ENCODE peak calls at places on chromosomes 3 and 15, in four cellular contexts. One of them, this sample, is unnamed.

GRCh38 chr3:194268659-194269487 is 82.3 kb downstream of the CPN2 start:
- DNase-seq in kidney: no peak
- DNase-seq in HCT116: no peak
- DNase-seq in fibroblast of lung: peak; percentile 5
- DNase-seq in this sample: no peak

GRCh38 chr3:21509706-21510105 is 241.3 kb downstream of the ZNF385D start:
- DNase-seq in kidney: no peak
- DNase-seq in HCT116: no peak
- DNase-seq in fibroblast of lung: peak; percentile 39
- DNase-seq in this sample: no peak

GRCh38 chr3:186642014-186642413 is 1.8 kb downstream of the FETUB start:
- DNase-seq in kidney: no peak
- DNase-seq in fibroblast of lung: no peak
- DNase-seq in HCT116: no peak
- DNase-seq in this sample: no peak

GRCh38 chr15:57198654-57199241 is 177.6 kb upstream of the CGNL1 start:
- DNase-seq in kidney: no peak
- DNase-seq in fibroblast of lung: no peak
- DNase-seq in HCT116: no peak
- DNase-seq in this sample: peak; percentile 62

GRCh38 chr15:27679621-27680521 is 419.2 kb downstream of the OCA2 start:
- DNase-seq in HCT116: no peak
- DNase-seq in kidney: no peak
- DNase-seq in fibroblast of lung: peak; percentile 53
- DNase-seq in this sample: no peak

GRCh38 chr3:173617490-173617889 is 219.9 kb downstream of the NLGN1 start:
- DNase-seq in kidney: peak; percentile 46
- DNase-seq in HCT116: no peak
- DNase-seq in fibroblast of lung: no peak
- DNase-seq in this sample: no peak

GRCh38 chr3:38507120-38507519 is 11.0 kb downstream of the EXOG start:
- DNase-seq in HCT116: no peak
- DNase-seq in kidney: no peak
- DNase-seq in fibroblast of lung: no peak
- DNase-seq in this sample: no peak

GRCh38 chr3:112303811-112304325 is 9.9 kb upstream of the SLC9C1 start:
- DNase-seq in HCT116: no peak
- DNase-seq in fibroblast of lung: peak; percentile 54
- DNase-seq in kidney: no peak
- DNase-seq in this sample: no peak

GRCh38 chr3:168162172-168162571 is 66.4 kb upstream of the GOLIM4 start:
- DNase-seq in kidney: no peak
- DNase-seq in HCT116: no peak
- DNase-seq in fibroblast of lung: peak; percentile 4
- DNase-seq in this sample: no peak

GRCh38 chr3:87873136-87873535 is 185.7 kb downstream of the CGGBP1 start:
- DNase-seq in fibroblast of lung: no peak
- DNase-seq in HCT116: no peak
- DNase-seq in kidney: no peak
- DNase-seq in this sample: no peak

GRCh38 chr3:3799173-3800075 is at the start of gene LRRN1:
- DNase-seq in kidney: peak; percentile 86
- DNase-seq in fibroblast of lung: no peak
- DNase-seq in HCT116: no peak
- DNase-seq in this sample: peak; percentile 77

GRCh38 chr15:36415643-36416042 is 163.8 kb upstream of the CDIN1 start:
- DNase-seq in kidney: no peak
- DNase-seq in fibroblast of lung: peak; percentile 24
- DNase-seq in HCT116: no peak
- DNase-seq in this sample: no peak

GRCh38 chr3:138594150-138594934 is at the start of gene CEP70:
- DNase-seq in HCT116: peak; percentile 90
- DNase-seq in kidney: peak; percentile 98
- DNase-seq in fibroblast of lung: peak; percentile 97
- DNase-seq in this sample: peak; percentile 97

GRCh38 chr3:191438150-191438814 is 22.7 kb upstream of the PYDC2 start:
- DNase-seq in HCT116: no peak
- DNase-seq in kidney: no peak
- DNase-seq in fibroblast of lung: no peak
- DNase-seq in this sample: no peak

GRCh38 chr3:129358177-129359101 is 70.0 kb downstream of the EFCAB12 start:
- DNase-seq in fibroblast of lung: no peak
- DNase-seq in kidney: no peak
- DNase-seq in HCT116: no peak
- DNase-seq in this sample: no peak

GRCh38 chr3:55185380-55185779 is 257.5 kb upstream of the LRTM1 start:
- DNase-seq in HCT116: no peak
- DNase-seq in kidney: no peak
- DNase-seq in fibroblast of lung: peak; percentile 52
- DNase-seq in this sample: no peak

GRCh38 chr3:32820971-32821685 is 3.3 kb downstream of the TRIM71 start:
- DNase-seq in kidney: no peak
- DNase-seq in fibroblast of lung: no peak
- DNase-seq in HCT116: no peak
- DNase-seq in this sample: no peak

GRCh38 chr3:156181509-156181908 is 61.1 kb downstream of the KCNAB1 start:
- DNase-seq in kidney: no peak
- DNase-seq in HCT116: no peak
- DNase-seq in fibroblast of lung: peak; percentile 9
- DNase-seq in this sample: no peak

GRCh38 chr3:35908366-35909232 is 269.3 kb downstream of the ARPP21 start:
- DNase-seq in fibroblast of lung: peak; percentile 75
- DNase-seq in kidney: no peak
- DNase-seq in HCT116: peak; percentile 15
- DNase-seq in this sample: no peak

GRCh38 chr15:78914027-78914764 is 30.6 kb downstream of the CTSH start:
- DNase-seq in kidney: no peak
- DNase-seq in HCT116: no peak
- DNase-seq in fibroblast of lung: peak; percentile 39
- DNase-seq in this sample: peak; percentile 58

GRCh38 chr3:65181397-65181871 is 493.6 kb upstream of the ADAMTS9 start:
- DNase-seq in kidney: no peak
- DNase-seq in HCT116: no peak
- DNase-seq in fibroblast of lung: no peak
- DNase-seq in this sample: no peak

GRCh38 chr3:40602778-40603385 is 78.1 kb downstream of the ZNF621 start:
- DNase-seq in HCT116: no peak
- DNase-seq in fibroblast of lung: no peak
- DNase-seq in kidney: no peak
- DNase-seq in this sample: no peak

GRCh38 chr15:27694506-27695077 is 404.5 kb downstream of the OCA2 start:
- DNase-seq in kidney: no peak
- DNase-seq in HCT116: no peak
- DNase-seq in fibroblast of lung: no peak
- DNase-seq in this sample: no peak

GRCh38 chr3:46913644-46914043 is 36.1 kb downstream of the PTH1R start:
- DNase-seq in HCT116: no peak
- DNase-seq in fibroblast of lung: peak; percentile 47
- DNase-seq in kidney: no peak
- DNase-seq in this sample: peak; percentile 65

GRCh38 chr15:60964527-60964926 is 264.6 kb downstream of the RORA start:
- DNase-seq in fibroblast of lung: no peak
- DNase-seq in kidney: no peak
- DNase-seq in HCT116: no peak
- DNase-seq in this sample: no peak

GRCh38 chr3:14730703-14731102 is 55.8 kb downstream of the C3orf20 start:
- DNase-seq in kidney: no peak
- DNase-seq in fibroblast of lung: no peak
- DNase-seq in HCT116: no peak
- DNase-seq in this sample: no peak

GRCh38 chr15:77821188-77821958 is 188.7 kb upstream of the LINGO1 start:
- DNase-seq in fibroblast of lung: peak; percentile 54
- DNase-seq in kidney: no peak
- DNase-seq in HCT116: peak; percentile 37
- DNase-seq in this sample: peak; percentile 68

GRCh38 chr3:50294492-50295403 is 2.5 kb upstream of the IFRD2 start:
- DNase-seq in HCT116: no peak
- DNase-seq in fibroblast of lung: no peak
- DNase-seq in kidney: no peak
- DNase-seq in this sample: no peak

GRCh38 chr3:133258358-133258757 is 141.5 kb upstream of the BFSP2 start:
- DNase-seq in kidney: no peak
- DNase-seq in fibroblast of lung: no peak
- DNase-seq in HCT116: no peak
- DNase-seq in this sample: no peak

GRCh38 chr3:12287727-12288465 is 974 bp upstream of the PPARG start:
- DNase-seq in kidney: peak; percentile 87
- DNase-seq in HCT116: no peak
- DNase-seq in fibroblast of lung: peak; percentile 47
- DNase-seq in this sample: peak; percentile 85

GRCh38 chr15:34047893-34048775 is 9.1 kb upstream of the AVEN start:
- DNase-seq in HCT116: no peak
- DNase-seq in fibroblast of lung: no peak
- DNase-seq in kidney: no peak
- DNase-seq in this sample: no peak

GRCh38 chr3:113264741-113265140 is 53.4 kb downstream of the BOC start:
- DNase-seq in kidney: peak; percentile 69
- DNase-seq in fibroblast of lung: no peak
- DNase-seq in HCT116: no peak
- DNase-seq in this sample: no peak

GRCh38 chr3:139559541-139559940 is 20.0 kb upstream of the RBP1 start:
- DNase-seq in fibroblast of lung: no peak
- DNase-seq in kidney: no peak
- DNase-seq in HCT116: no peak
- DNase-seq in this sample: no peak

GRCh38 chr15:68204361-68204760 is 771 bp downstream of the CALML4 start:
- DNase-seq in HCT116: no peak
- DNase-seq in fibroblast of lung: no peak
- DNase-seq in kidney: no peak
- DNase-seq in this sample: peak; percentile 30

GRCh38 chr15:68206711-68207151 is 1.6 kb upstream of the CALML4 start:
- DNase-seq in kidney: no peak
- DNase-seq in fibroblast of lung: no peak
- DNase-seq in HCT116: no peak
- DNase-seq in this sample: peak; percentile 42

GRCh38 chr15:68204776-68205557 is at the start of gene CALML4:
- DNase-seq in HCT116: no peak
- DNase-seq in fibroblast of lung: peak; percentile 55
- DNase-seq in kidney: peak; percentile 90
- DNase-seq in this sample: peak; percentile 92

GRCh38 chr15:68205949-68206539 is 912 bp upstream of the CALML4 start:
- DNase-seq in fibroblast of lung: no peak
- DNase-seq in HCT116: no peak
- DNase-seq in kidney: no peak
- DNase-seq in this sample: no peak

DNA sequence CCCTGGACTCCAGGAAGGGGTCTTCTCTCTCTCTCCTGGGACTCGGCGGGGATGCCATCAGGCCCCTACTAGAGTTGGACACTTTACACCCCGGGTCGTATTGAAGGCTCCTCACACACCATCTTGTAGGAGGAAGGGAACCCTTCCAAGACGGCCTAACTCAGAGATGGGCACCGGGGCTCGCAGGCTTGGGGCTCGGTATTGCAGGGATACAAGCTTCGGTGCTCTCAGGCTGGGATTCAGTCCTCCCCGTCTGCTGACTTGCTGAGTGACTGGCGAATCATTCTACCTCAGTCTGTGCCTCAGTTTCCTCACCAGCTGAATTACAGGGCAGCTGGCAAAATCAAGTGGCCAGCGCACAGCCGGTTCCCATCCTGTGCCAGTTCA is 419 bp upstream of the CALML4 start:
- DNase-seq in HCT116: no peak
- DNase-seq in fibroblast of lung: no peak
- DNase-seq in kidney: no peak
- DNase-seq in this sample: no peak
- H3K4me1 ChIP-seq in HCT116: peaks cover 20% of the 10 kb centered on the region
- H3K4me1 ChIP-seq in fibroblast of lung: no peaks in the 10 kb centered on the region
- H3K4me1 ChIP-seq in kidney: peaks cover 17% of the 10 kb centered on the region
- H3K4me1 ChIP-seq in this sample: no peaks in the 10 kb centered on the region

DNA sequence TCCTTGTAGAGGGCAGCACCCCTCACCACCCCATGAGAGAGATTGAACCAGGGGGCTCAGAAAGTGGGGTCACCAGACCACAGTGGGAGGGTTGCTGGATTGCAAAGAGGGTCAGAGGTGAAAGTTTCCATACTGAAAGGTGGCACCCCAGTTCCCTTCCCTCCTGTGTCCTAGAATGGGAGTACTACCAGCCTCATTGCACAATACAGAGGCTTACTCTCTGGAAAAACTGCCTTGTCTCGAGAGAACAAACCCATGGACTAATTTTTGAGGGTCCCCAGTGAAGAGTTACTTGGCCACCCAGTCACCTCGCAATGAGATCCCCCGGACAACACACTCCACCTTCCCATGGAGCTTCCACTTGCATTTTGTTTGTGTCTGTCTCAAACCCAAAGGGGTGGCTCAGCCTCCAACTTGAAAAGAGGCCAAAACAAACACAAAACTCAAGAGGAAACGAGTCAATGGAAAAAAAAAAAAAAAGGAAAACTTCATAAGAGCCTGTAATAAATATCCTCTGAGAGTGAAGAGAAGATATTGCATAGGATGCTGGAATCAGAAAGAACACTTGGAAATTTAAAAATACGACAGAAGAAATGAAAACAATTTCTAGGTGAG is 18.6 kb downstream of the MESP2 start:
- DNase-seq in HCT116: no peak
- DNase-seq in fibroblast of lung: peak; percentile 81
- DNase-seq in kidney: peak; percentile 24
- DNase-seq in this sample: no peak
- H3K27ac ChIP-seq in HCT116: no peak overlapping the region
- H3K27ac ChIP-seq in fibroblast of lung: no peak overlapping the region
- H3K27ac ChIP-seq in kidney: no peak overlapping the region
- H3K27ac ChIP-seq in this sample: no peak overlapping the region

DNA sequence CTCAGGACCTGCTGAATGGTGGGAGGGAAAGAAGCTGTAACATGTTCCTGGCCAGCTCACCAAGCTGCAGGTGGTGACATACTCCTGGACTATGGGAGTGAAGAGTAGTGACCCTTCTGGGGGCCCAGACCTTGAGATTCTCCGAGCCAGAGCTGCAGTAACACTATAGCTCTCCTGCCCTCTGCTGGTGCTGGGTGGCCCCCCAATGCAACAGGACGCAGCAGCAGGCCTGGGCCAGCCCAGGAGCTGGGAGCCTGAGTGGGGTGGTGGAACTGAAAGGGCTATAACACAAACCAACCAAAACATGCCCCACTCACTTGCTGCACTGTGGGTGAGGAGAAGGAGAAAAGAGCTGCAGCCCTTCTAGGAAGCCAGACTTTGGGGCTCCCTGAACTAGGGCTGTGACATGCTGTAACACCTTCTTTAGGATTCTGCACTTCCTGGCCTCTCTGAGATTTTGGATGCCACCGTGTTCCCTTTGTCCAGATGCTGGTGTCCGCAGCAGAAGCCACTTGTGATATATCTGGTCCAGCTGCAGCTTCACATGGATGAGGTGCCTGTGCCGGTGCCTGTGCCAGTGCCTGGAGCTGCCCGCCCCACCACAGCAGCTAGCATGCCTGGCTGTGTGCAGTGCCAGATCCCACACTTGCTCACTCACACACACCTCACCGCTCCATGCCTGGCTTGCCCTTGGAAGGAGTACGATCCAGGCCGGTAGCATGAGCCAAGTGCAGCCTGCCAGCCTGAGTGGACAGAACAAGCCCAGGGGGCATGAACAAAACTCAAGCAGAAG is 636.8 kb upstream of the KCNMB2 start:
- DNase-seq in fibroblast of lung: no peak
- DNase-seq in HCT116: no peak
- DNase-seq in kidney: no peak
- DNase-seq in this sample: no peak
- TF ChIP-seq CTCF in fibroblast of lung: no peak
- TF ChIP-seq CTCF in HCT116: no peak
- TF ChIP-seq CTCF in kidney: no peak
- TF ChIP-seq CTCF in this sample: no peak

GRCh38 chr3:196108075-196108743 is 26.3 kb upstream of the TFRC start:
- DNase-seq in HCT116: no peak
- DNase-seq in kidney: no peak
- DNase-seq in fibroblast of lung: no peak
- DNase-seq in this sample: peak; percentile 83
- H3K4me1 ChIP-seq in HCT116: peaks cover 23% of the 10 kb centered on the region
- H3K4me1 ChIP-seq in kidney: no peaks in the 10 kb centered on the region
- H3K4me1 ChIP-seq in fibroblast of lung: no peaks in the 10 kb centered on the region
- H3K4me1 ChIP-seq in this sample: peaks cover 5% of the 10 kb centered on the region